ENCODE peak calls at places on chromosome 18, in four cellular contexts. M is HCT116, V is K562, K is Panc1. B is an unnamed sample.

GRCh38 chr18:22705328-22705727 is 227.8 kb upstream of the RBBP8 start:
- DNase-seq in V (no peak), K (no peak), M (no peak), B (no peak)

GRCh38 chr18:57798713-57799373 is 4.3 kb downstream of the ATP8B1 start:
- DNase-seq in K (no peak), V (no peak), M (no peak), B (peak; percentile 51)

GRCh38 chr18:53458944-53459580 is 765.4 kb downstream of the MBD2 start:
- DNase-seq in V (no peak), M (no peak), K (no peak), B (no peak)

GRCh38 chr18:36890598-36890997 is 61.7 kb downstream of the KIAA1328 start:
- DNase-seq in V (no peak), K (no peak), M (no peak), B (no peak)

GRCh38 chr18:14970027-14970426 is 222.1 kb downstream of the ANKRD30B start:
- DNase-seq in K (no peak), M (no peak), V (no peak), B (no peak)

GRCh38 chr18:37309059-37309458 is 256.5 kb downstream of the CELF4 start:
- DNase-seq in K (no peak), M (no peak), V (peak; percentile 55), B (peak; percentile 35)

GRCh38 chr18:59155140-59155539 is 15.5 kb downstream of the SEC11C start:
- DNase-seq in K (no peak), M (no peak), V (no peak), B (no peak)

GRCh38 chr18:8411492-8411891 is 197.7 kb upstream of the RAB12 start:
- DNase-seq in V (no peak), M (no peak), K (no peak), B (no peak)

GRCh38 chr18:66724664-66725356 is 120.9 kb upstream of the CDH19 start:
- DNase-seq in V (no peak), K (no peak), M (no peak), B (peak; percentile 81)

GRCh38 chr18:36663312-36663711 is 165.5 kb downstream of the TPGS2 start:
- DNase-seq in V (no peak), K (no peak), M (no peak), B (no peak)

GRCh38 chr18:75757951-75758350 is 330.4 kb upstream of the SMIM21 start:
- DNase-seq in K (no peak), M (no peak), V (peak; percentile 1), B (no peak)

GRCh38 chr18:2846638-2847340 is at the start of gene EMILIN2:
- DNase-seq in M (no peak), V (peak; percentile 58), K (no peak), B (no peak)

GRCh38 chr18:68840554-68841263 is 42.8 kb downstream of the CCDC102B start:
- DNase-seq in V (peak; percentile 2), K (peak; percentile 51), M (peak; percentile 23), B (peak; percentile 41)
- TF ChIP-seq TCF7L2 in V (no peak), K (no peak), M (no peak), B (no peak)

GRCh38 chr18:44973282-44973681 is 292.6 kb downstream of the SETBP1 start:
- DNase-seq in K (no peak), M (no peak), V (no peak), B (no peak)

GRCh38 chr18:44968336-44968735 is 287.6 kb downstream of the SETBP1 start:
- DNase-seq in M (no peak), V (no peak), K (no peak), B (no peak)

GRCh38 chr18:44969214-44969842 is 288.6 kb downstream of the SETBP1 start:
- DNase-seq in V (no peak), M (no peak), K (no peak), B (no peak)

DNA sequence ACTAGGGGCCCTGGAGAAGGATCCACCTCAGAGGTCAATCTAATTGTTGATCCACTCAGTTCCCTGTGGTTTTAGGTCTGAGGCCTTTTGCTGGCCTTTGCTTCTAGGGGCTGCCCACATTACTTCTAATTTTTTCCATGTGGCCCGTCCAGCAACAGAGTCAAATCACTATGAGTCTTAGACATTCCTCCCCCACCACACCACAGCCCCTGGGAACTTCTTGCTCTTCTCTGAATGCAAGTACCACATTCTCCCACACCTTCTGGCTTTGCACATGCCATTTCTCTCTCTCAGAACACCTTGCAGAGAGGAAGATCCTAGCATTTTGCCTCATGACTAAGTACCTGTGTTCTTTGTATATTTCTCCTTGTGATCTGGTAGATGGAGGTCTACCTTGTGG is 286.9 kb downstream of the SETBP1 start:
- DNase-seq in M (no peak), K (no peak), V (no peak), B (no peak)
- TF ChIP-seq TCF7L2 in M (no peak), K (no peak), V (no peak), B (no peak)

GRCh38 chr18:68469049-68469625 is 245.8 kb downstream of the TMX3 start:
- DNase-seq in M (no peak), V (no peak), K (no peak), B (no peak)

GRCh38 chr18:68472701-68473295 is 242.1 kb downstream of the TMX3 start:
- DNase-seq in M (no peak), K (no peak), V (no peak), B (no peak)

GRCh38 chr18:68466714-68467113 is 248.2 kb downstream of the TMX3 start:
- DNase-seq in V (no peak), M (no peak), K (no peak), B (no peak)

GRCh38 chr18:68462766-68463165 is 252.1 kb downstream of the TMX3 start:
- DNase-seq in M (no peak), V (no peak), K (no peak), B (no peak)

DNA sequence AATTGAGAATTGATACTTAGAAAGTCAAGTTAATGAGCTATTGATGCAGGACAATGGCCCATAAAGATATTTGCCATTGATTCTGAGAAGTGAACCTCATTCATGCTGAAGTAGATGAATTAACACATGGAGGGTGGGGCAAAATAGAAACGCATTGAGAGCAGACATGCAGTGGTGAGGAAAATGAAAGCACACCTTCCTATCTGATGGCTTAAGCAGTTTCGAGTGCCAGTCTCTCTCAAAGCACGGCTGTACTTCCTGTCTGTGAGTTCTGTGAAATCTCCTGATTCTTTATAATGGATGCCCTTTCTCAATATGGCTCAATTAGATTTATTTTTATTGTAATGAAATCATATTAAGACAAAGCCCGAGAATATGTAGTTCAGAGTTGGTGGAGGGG is 246.9 kb downstream of the TMX3 start:
- DNase-seq in K (no peak), M (no peak), V (no peak), B (no peak)
- TF ChIP-seq TCF7L2 in K (no peak), M (no peak), V (no peak), B (no peak)

GRCh38 chr18:49371073-49371472 is 89.4 kb downstream of the DYM start:
- DNase-seq in V (no peak), K (no peak), M (no peak), B (no peak)

GRCh38 chr18:49368876-49369440 is 91.5 kb downstream of the DYM start:
- DNase-seq in V (no peak), M (no peak), K (no peak), B (peak; percentile 52)

GRCh38 chr18:49377742-49378141 is 82.7 kb downstream of the DYM start:
- DNase-seq in V (no peak), M (no peak), K (no peak), B (peak; percentile 34)

GRCh38 chr18:49368161-49368875 is 92.1 kb downstream of the DYM start:
- DNase-seq in V (no peak), K (no peak), M (no peak), B (no peak)

DNA sequence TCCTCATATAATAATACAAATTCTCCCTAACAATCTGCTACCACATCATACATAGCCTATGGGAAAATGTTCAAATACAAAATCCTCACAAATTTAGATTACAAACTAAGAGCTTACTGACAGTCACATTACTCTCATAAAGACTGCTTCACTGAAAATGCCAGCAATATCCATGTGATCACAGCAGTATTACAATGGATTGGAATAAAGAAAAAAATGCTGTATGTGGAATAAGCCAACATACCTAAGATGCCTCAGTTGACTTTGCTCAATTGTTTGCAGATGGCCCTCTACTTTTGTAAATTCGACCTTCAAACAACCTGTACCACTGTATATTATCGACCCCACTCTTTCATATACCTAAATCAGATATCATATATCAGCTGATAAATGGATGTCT is 88.7 kb downstream of the DYM start:
- DNase-seq in K (no peak), M (no peak), V (no peak), B (no peak)
- TF ChIP-seq TCF7L2 in K (no peak), M (no peak), V (no peak), B (no peak)

GRCh38 chr18:50231621-50232020 is 34.7 kb downstream of the CFAP53 start:
- DNase-seq in V (no peak), K (no peak), M (no peak), B (no peak)
- TF ChIP-seq TCF7L2 in V (no peak), K (no peak), M (no peak), B (no peak)

DNA sequence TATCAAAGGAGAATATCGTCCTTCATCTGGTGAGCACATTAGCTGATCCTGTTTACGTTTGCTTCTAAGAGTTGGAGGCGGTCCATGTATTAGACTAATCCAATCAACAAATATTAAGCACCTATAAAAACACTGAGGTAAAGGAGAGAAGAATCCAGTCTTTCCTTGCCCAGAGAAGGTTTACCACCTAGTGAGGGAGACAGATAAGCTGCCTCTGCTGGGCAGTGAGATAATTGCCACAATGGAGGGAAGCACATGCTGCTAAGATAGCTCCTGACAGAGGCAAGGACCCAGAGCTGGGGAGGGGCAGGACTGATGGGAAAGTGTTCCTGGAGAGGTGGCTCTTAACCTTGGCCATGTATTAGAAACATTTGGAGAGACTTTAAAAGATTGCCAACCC is 36.7 kb upstream of the ST8SIA5 start:
- DNase-seq in K (no peak), V (peak; percentile 8), M (no peak), B (no peak)
- TF ChIP-seq TCF7L2 in K (no peak), V (no peak), M (no peak), B (no peak)

GRCh38 chr18:6022089-6022444 is 126.7 kb upstream of the TMEM200C start:
- DNase-seq in V (no peak), M (no peak), K (no peak), B (no peak)

GRCh38 chr18:6022840-6023239 is 127.5 kb upstream of the TMEM200C start:
- DNase-seq in M (no peak), K (no peak), V (no peak), B (no peak)

GRCh38 chr18:6024740-6025139 is 129.4 kb upstream of the TMEM200C start:
- DNase-seq in K (no peak), M (no peak), V (no peak), B (no peak)

GRCh38 chr18:6017160-6017559 is 121.8 kb upstream of the TMEM200C start:
- DNase-seq in K (no peak), M (no peak), V (no peak), B (no peak)

DNA sequence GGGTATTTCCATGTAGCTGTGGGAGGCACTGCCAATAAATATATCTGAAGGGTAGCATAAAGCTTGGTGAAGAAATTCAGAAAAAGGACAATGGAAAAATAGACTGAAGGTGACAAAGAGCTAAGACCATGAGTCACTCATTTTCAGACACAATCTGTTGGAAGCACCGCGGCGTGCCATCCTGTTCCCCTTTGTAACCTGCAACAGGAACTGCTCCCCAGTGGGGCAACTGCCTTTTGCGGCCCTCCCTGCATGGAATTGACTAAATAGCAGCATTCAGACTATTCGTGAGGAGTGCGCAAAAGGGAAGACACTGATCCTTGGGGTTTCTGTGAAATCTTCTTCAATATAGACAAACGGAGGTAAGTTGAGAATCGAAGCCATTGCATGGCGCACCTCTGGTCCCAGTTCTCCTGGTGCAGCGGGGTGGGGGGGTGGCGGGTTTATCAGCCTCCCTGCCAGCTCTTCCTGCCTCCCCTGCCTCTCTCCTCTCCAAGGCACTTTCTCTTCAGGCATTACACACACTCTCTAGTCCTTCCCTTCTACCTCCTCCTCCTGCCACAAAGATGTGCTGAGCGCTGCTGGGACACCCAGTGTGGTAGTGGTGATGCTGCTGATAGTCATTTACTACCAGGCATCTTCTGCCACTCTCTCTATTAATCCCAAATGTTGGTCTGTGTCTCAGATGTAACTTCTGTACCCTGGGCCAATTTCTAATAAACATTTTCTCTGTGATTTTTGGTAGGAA is 126.2 kb upstream of the TMEM200C start:
- DNase-seq in M (no peak), K (no peak), V (no peak), B (no peak)
- TF ChIP-seq TCF7L2 in M (no peak), K (no peak), V (no peak), B (no peak)

B was measured in HepG2.